ENCODE peak calls at places on chromosomes 12 and 14, in seven cellular contexts. T, B, D, R, H, N and E are unnamed samples.
A peak's percentile ranks its signal among the peaks of the same experiment; 100 is the strongest.

GRCh38 chr12:99911076-99911475 is 73.7 kb downstream of the ANKS1B start:
- DNase-seq in T (peak; percentile 5), B (no peak), D (no peak), R (no peak), H (no peak), N (no peak), E (no peak)

GRCh38 chr14:76772300-76773187 is 11.3 kb downstream of the VASH1 start:
- DNase-seq in T (no peak), B (no peak), D (no peak), R (peak; percentile 78), H (no peak), N (no peak), E (no peak)

GRCh38 chr12:128853321-128854197 is at the start of gene GLT1D1:
- DNase-seq in T (no peak), B (no peak), D (peak; percentile 84), R (no peak), H (no peak), N (no peak), E (no peak)

GRCh38 chr12:12445882-12446181 is 89.0 kb downstream of the BORCS5 start:
- DNase-seq in T (no peak), B (no peak), D (no peak), R (no peak), H (no peak), N (no peak), E (no peak)

GRCh38 chr12:2477009-2477766 is 317.6 kb upstream of the FKBP4 start:
- DNase-seq in T (no peak), B (no peak), D (no peak), R (no peak), H (no peak), N (no peak), E (no peak)

GRCh38 chr14:101233861-101234587 is 327.3 kb upstream of the DIO3 start:
- DNase-seq in T (no peak), B (no peak), D (no peak), R (no peak), H (no peak), N (no peak), E (no peak)

GRCh38 chr12:132804426-132804861 is 24.2 kb downstream of the GOLGA3 start:
- DNase-seq in T (no peak), B (no peak), D (no peak), R (peak; percentile 32), H (no peak), N (no peak), E (no peak)

GRCh38 chr12:2319747-2320146 is 267.0 kb downstream of the CACNA1C start:
- DNase-seq in T (no peak), B (no peak), D (no peak), R (no peak), H (no peak), N (no peak), E (no peak)

GRCh38 chr12:131057211-131057721 is 103.6 kb downstream of the ADGRD1 start:
- DNase-seq in T (no peak), B (no peak), D (no peak), R (no peak), H (no peak), N (no peak), E (no peak)

GRCh38 chr12:53324113-53324778 is 2.8 kb upstream of the AAAS start:
- DNase-seq in T (no peak), B (no peak), D (no peak), R (no peak), H (peak; percentile 56), N (no peak), E (peak; percentile 44)

GRCh38 chr12:92408072-92408900 is 262.6 kb upstream of the BTG1 start:
- DNase-seq in T (peak; percentile 4), B (peak; percentile 23), D (peak; percentile 55), R (peak; percentile 23), H (no peak), N (no peak), E (no peak)

GRCh38 chr14:93906341-93907329 is 20.5 kb upstream of the FAM181A start:
- DNase-seq in T (peak; percentile 59), B (peak; percentile 47), D (peak; percentile 77), R (peak; percentile 67), H (no peak), N (peak; percentile 73), E (peak; percentile 77)

GRCh38 chr14:65703996-65704395 is 291.5 kb downstream of the FUT8 start:
- DNase-seq in T (no peak), B (no peak), D (no peak), R (no peak), H (no peak), N (no peak), E (no peak)

GRCh38 chr12:207804-208203 is 6.2 kb downstream of the SLC6A12 start:
- DNase-seq in T (no peak), B (no peak), D (no peak), R (no peak), H (no peak), N (no peak), E (no peak)

GRCh38 chr14:100333867-100334266 is 10.7 kb downstream of the SLC25A47 start:
- DNase-seq in T (no peak), B (no peak), D (no peak), R (no peak), H (no peak), N (no peak), E (no peak)

GRCh38 chr12:41188058-41188840 is at the start of gene PDZRN4:
- DNase-seq in T (no peak), B (no peak), D (peak; percentile 82), R (no peak), H (no peak), N (no peak), E (no peak)

GRCh38 chr12:76010732-76011458 is 20.7 kb downstream of the PHLDA1 start:
- DNase-seq in T (peak; percentile 81), B (no peak), D (no peak), R (no peak), H (no peak), N (no peak), E (no peak)

GRCh38 chr14:91410781-91411536 is 6.7 kb downstream of the CCDC88C start:
- DNase-seq in T (no peak), B (no peak), D (no peak), R (no peak), H (no peak), N (no peak), E (no peak)

GRCh38 chr12:67456281-67456918 is 187.2 kb downstream of the CAND1 start:
- DNase-seq in T (no peak), B (no peak), D (peak; percentile 18), R (no peak), H (no peak), N (no peak), E (no peak)

GRCh38 chr12:25317553-25317952 is 66.8 kb upstream of the KRAS start:
- DNase-seq in T (no peak), B (no peak), D (no peak), R (no peak), H (no peak), N (no peak), E (no peak)

GRCh38 chr12:14775652-14776020 is 27.6 kb downstream of the WBP11 start:
- DNase-seq in T (no peak), B (no peak), D (no peak), R (no peak), H (no peak), N (no peak), E (no peak)

GRCh38 chr14:67510836-67511235 is 22.3 kb upstream of the PLEKHH1 start:
- DNase-seq in T (no peak), B (no peak), D (no peak), R (no peak), H (no peak), N (no peak), E (no peak)

GRCh38 chr12:44696542-44696941 is 179.6 kb downstream of the NELL2 start:
- DNase-seq in T (no peak), B (no peak), D (no peak), R (no peak), H (no peak), N (no peak), E (no peak)

GRCh38 chr14:101470266-101470665 is 91.0 kb upstream of the DIO3 start:
- DNase-seq in T (no peak), B (no peak), D (no peak), R (no peak), H (no peak), N (no peak), E (no peak)

GRCh38 chr12:85280138-85280983 is at the start of gene ALX1:
- DNase-seq in T (no peak), B (no peak), D (peak; percentile 75), R (no peak), H (no peak), N (no peak), E (no peak)

GRCh38 chr12:46377678-46378077 is 5.1 kb upstream of the SLC38A2 start:
- DNase-seq in T (no peak), B (no peak), D (no peak), R (no peak), H (no peak), N (no peak), E (no peak)

GRCh38 chr14:104821229-104821945 is 20.5 kb downstream of the ZBTB42 start:
- DNase-seq in T (no peak), B (no peak), D (no peak), R (no peak), H (no peak), N (no peak), E (no peak)

GRCh38 chr12:57800965-57801364 is 17.6 kb downstream of the AVIL start:
- DNase-seq in T (no peak), B (no peak), D (no peak), R (no peak), H (no peak), N (no peak), E (no peak)
- TF ChIP-seq TAF1 in T (no peak), B (no peak), D (no peak), R (no peak), H (no peak), N (no peak), E (no peak)

DNA sequence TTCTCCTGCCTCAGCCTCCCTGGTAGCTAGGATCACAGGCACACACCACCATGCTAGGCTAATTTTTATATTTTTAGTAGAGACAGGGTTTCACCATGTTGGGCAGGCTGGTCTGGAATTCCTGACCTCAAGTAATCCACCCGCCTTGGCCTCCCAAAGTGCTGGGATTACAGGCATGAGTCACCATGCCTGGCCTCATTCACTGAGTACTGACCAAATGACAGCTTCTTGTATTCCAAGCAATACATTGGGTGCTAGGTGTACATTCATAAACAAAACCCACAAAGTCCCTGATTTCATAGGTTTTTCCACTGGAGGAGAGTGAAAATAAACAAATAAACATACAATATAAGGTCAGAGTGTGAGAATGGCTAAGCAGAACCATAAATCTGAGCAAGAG is 136.3 kb downstream of the HELB start:
- DNase-seq in T (no peak), B (no peak), D (no peak), R (no peak), H (no peak), N (no peak), E (no peak)
- TF ChIP-seq TAF1 in T (no peak), B (no peak), D (no peak), R (no peak), H (no peak), N (no peak), E (no peak)

GRCh38 chr12:19491863-19492262 is 52.6 kb downstream of the AEBP2 start:
- DNase-seq in T (no peak), B (no peak), D (no peak), R (no peak), H (no peak), N (no peak), E (no peak)
- TF ChIP-seq TAF1 in T (no peak), B (no peak), D (no peak), R (no peak), H (no peak), N (no peak), E (no peak)

DNA sequence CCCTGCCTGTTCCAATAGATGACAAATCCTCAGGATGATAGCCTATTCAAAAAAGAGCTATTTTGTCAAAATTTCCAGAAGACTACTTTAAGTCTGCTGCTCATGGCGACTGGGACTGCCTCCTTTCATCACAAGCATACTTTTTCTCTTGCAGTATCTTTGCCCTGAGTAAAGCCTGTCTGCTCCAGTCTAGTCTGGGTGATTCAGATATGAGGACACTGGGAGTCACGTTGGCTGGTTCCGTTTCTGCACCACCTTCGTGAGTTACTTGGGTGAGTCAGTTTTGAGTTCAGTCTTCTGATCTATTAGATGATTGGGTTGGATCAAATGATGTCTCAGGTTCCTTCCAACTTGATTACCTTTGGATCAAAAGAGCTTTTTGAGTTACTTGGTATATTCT is 301.3 kb upstream of the STXBP6 start:
- DNase-seq in T (no peak), B (no peak), D (no peak), R (no peak), H (no peak), N (no peak), E (no peak)
- TF ChIP-seq TAF1 in T (no peak), B (no peak), D (no peak), R (no peak), H (no peak), N (no peak), E (no peak)